ENCODE peak calls at places on chromosome 6, in six cellular contexts. U is NCI-H69; M is upper lobe of right lung; I is NCI-H2171 treated with DMSO at 0.1 percent for 48 hours; P is CD8-positive, alpha-beta memory T cell; G is left cardiac atrium. E is an unnamed sample.

GRCh38 chr6:101146389-101146788 is 247.1 kb upstream of the GRIK2 start:
- DNase-seq in M (no peak), P (no peak), I (no peak), U (no peak), G (no peak), E (no peak)

GRCh38 chr6:128507337-128508310 is 12.8 kb downstream of the PTPRK start:
- DNase-seq in P (no peak), U (peak), G (no peak), I (no peak), M (no peak), E (no peak)

GRCh38 chr6:146666909-146667308 is 68.1 kb downstream of the ADGB start:
- DNase-seq in M (no peak), I (no peak), G (no peak), P (no peak), U (no peak), E (no peak)

GRCh38 chr6:44696686-44697085 is 309.2 kb downstream of the CDC5L start:
- DNase-seq in I (no peak), G (no peak), U (no peak), M (no peak), P (no peak), E (no peak)

GRCh38 chr6:152457949-152458624 is 179.1 kb downstream of the SYNE1 start:
- DNase-seq in U (no peak), G (no peak), I (peak), P (no peak), M (no peak), E (no peak)

GRCh38 chr6:551405-551804 is 105.5 kb downstream of the HUS1B start:
- DNase-seq in I (no peak), G (peak), P (no peak), M (no peak), U (peak), E (no peak)

GRCh38 chr6:65937982-65938381 is 231.0 kb upstream of the EYS start:
- DNase-seq in G (peak), I (no peak), M (no peak), P (no peak), U (no peak), E (no peak)

GRCh38 chr6:34551720-34552119 is 4.4 kb downstream of the SPDEF start:
- DNase-seq in I (no peak), U (no peak), P (no peak), G (no peak), M (no peak), E (no peak)

GRCh38 chr6:109867009-109867969 is 110.8 kb upstream of the GPR6 start:
- DNase-seq in P (no peak), I (no peak), G (peak), M (no peak), U (peak), E (peak)

GRCh38 chr6:68756454-68757375 is 121.6 kb downstream of the ADGRB3 start:
- DNase-seq in M (no peak), G (no peak), U (peak), I (peak), P (no peak), E (no peak)

GRCh38 chr6:74605942-74606341 is 599.9 kb downstream of the COL12A1 start:
- DNase-seq in P (no peak), U (no peak), M (no peak), G (no peak), I (no peak), E (no peak)

GRCh38 chr6:101994521-101994920 is 601.0 kb downstream of the GRIK2 start:
- DNase-seq in M (no peak), U (no peak), G (no peak), I (no peak), P (no peak), E (no peak)

GRCh38 chr6:159180001-159180400 is 10.8 kb downstream of the FNDC1 start:
- DNase-seq in I (no peak), M (no peak), U (no peak), P (no peak), G (no peak), E (no peak)

GRCh38 chr6:15434263-15434662 is 188.4 kb downstream of the JARID2 start:
- DNase-seq in M (no peak), P (no peak), I (no peak), U (peak), G (no peak), E (no peak)

GRCh38 chr6:26311012-26311384 is 54.0 kb upstream of the BTN3A2 start:
- DNase-seq in P (no peak), G (no peak), I (peak), M (no peak), U (peak), E (no peak)

GRCh38 chr6:56102216-56102615 is 145.2 kb downstream of the COL21A1 start:
- DNase-seq in I (no peak), G (no peak), M (no peak), P (no peak), U (no peak), E (no peak)

GRCh38 chr6:158272324-158272723 is 39.9 kb upstream of the TULP4 start:
- DNase-seq in U (no peak), P (no peak), I (no peak), M (no peak), G (no peak), E (no peak)

GRCh38 chr6:47134476-47135189 is 92.5 kb upstream of the ADGRF1 start:
- DNase-seq in G (no peak), U (peak), M (no peak), P (no peak), I (peak), E (no peak)

GRCh38 chr6:13289789-13290318 is 38.5 kb downstream of the TBC1D7 start:
- DNase-seq in G (no peak), I (no peak), M (no peak), P (no peak), U (no peak), E (no peak)

GRCh38 chr6:14454467-14454763 is 336.8 kb downstream of the CD83 start:
- DNase-seq in M (no peak), U (peak), P (no peak), G (no peak), I (peak), E (no peak)

GRCh38 chr6:111798281-111798725 is 74.9 kb downstream of the FYN start:
- DNase-seq in P (no peak), G (no peak), I (no peak), M (no peak), U (no peak), E (no peak)

GRCh38 chr6:140276719-140277118 is 902.3 kb upstream of the CITED2 start:
- DNase-seq in G (no peak), P (no peak), M (no peak), U (no peak), I (no peak), E (no peak)

GRCh38 chr6:28710466-28711191 is 184.9 kb downstream of the GPX5 start:
- DNase-seq in I (peak), M (no peak), U (peak), P (no peak), G (no peak), E (no peak)

GRCh38 chr6:110999634-111000270 is 17.9 kb downstream of the RPF2 start:
- DNase-seq in U (peak), M (no peak), G (no peak), P (no peak), I (peak), E (no peak)

GRCh38 chr6:85450578-85450884 is 648 bp downstream of the NT5E start:
- DNase-seq in U (no peak), M (no peak), I (no peak), P (no peak), G (no peak), E (no peak)

GRCh38 chr6:98957440-98957839 is 9.7 kb upstream of the FBXL4 start:
- DNase-seq in G (no peak), I (no peak), M (no peak), U (no peak), P (no peak), E (no peak)

E was measured in heart left ventricle.